ENCODE peak calls at places on chromosomes 11 and 22, in nine cellular contexts. One of them, this sample, is unnamed.

GRCh38 chr22:47193606-47194316 is 431.3 kb downstream of the TBC1D22A start:
- DNase-seq in left ventricle myocardium inferior: no peak
- DNase-seq in mammary epithelial cell: no peak
- DNase-seq in neural progenitor cell: no peak
- DNase-seq in prostate gland: no peak
- DNase-seq in upper lobe of right lung: peak; percentile 45
- DNase-seq in tibial nerve: no peak
- DNase-seq in heart right ventricle: no peak
- DNase-seq in IMR-90: no peak
- DNase-seq in this sample: peak; percentile 20

GRCh38 chr11:126431401-126432064 is 76.0 kb downstream of the ST3GAL4 start:
- DNase-seq in left ventricle myocardium inferior: peak; percentile 73
- DNase-seq in neural progenitor cell: no peak
- DNase-seq in heart right ventricle: peak; percentile 57
- DNase-seq in IMR-90: peak; percentile 72
- DNase-seq in tibial nerve: peak; percentile 41
- DNase-seq in mammary epithelial cell: no peak
- DNase-seq in prostate gland: no peak
- DNase-seq in upper lobe of right lung: no peak
- DNase-seq in this sample: no peak

GRCh38 chr11:116539211-116539610 is 233.6 kb downstream of the BUD13 start:
- DNase-seq in left ventricle myocardium inferior: no peak
- DNase-seq in neural progenitor cell: no peak
- DNase-seq in prostate gland: no peak
- DNase-seq in tibial nerve: no peak
- DNase-seq in heart right ventricle: no peak
- DNase-seq in IMR-90: no peak
- DNase-seq in upper lobe of right lung: no peak
- DNase-seq in mammary epithelial cell: no peak
- DNase-seq in this sample: no peak

GRCh38 chr11:7520011-7520942 is 6.5 kb downstream of the PPFIBP2 start:
- DNase-seq in neural progenitor cell: no peak
- DNase-seq in heart right ventricle: no peak
- DNase-seq in upper lobe of right lung: no peak
- DNase-seq in IMR-90: no peak
- DNase-seq in tibial nerve: no peak
- DNase-seq in mammary epithelial cell: no peak
- DNase-seq in prostate gland: no peak
- DNase-seq in left ventricle myocardium inferior: no peak
- DNase-seq in this sample: no peak

GRCh38 chr11:82775736-82776346 is 42.2 kb upstream of the FAM181B start:
- DNase-seq in heart right ventricle: no peak
- DNase-seq in neural progenitor cell: peak; percentile 59
- DNase-seq in IMR-90: peak; percentile 47
- DNase-seq in prostate gland: no peak
- DNase-seq in upper lobe of right lung: no peak
- DNase-seq in tibial nerve: peak; percentile 9
- DNase-seq in mammary epithelial cell: peak; percentile 51
- DNase-seq in left ventricle myocardium inferior: no peak
- DNase-seq in this sample: no peak

GRCh38 chr11:25349537-25349936 is 852.7 kb downstream of the LUZP2 start:
- DNase-seq in tibial nerve: no peak
- DNase-seq in mammary epithelial cell: no peak
- DNase-seq in upper lobe of right lung: no peak
- DNase-seq in neural progenitor cell: no peak
- DNase-seq in IMR-90: no peak
- DNase-seq in heart right ventricle: no peak
- DNase-seq in prostate gland: no peak
- DNase-seq in left ventricle myocardium inferior: no peak
- DNase-seq in this sample: no peak

GRCh38 chr22:43205748-43206514 is 19.0 kb upstream of the TTLL12 start:
- DNase-seq in prostate gland: no peak
- DNase-seq in heart right ventricle: no peak
- DNase-seq in upper lobe of right lung: no peak
- DNase-seq in IMR-90: no peak
- DNase-seq in neural progenitor cell: no peak
- DNase-seq in left ventricle myocardium inferior: no peak
- DNase-seq in tibial nerve: no peak
- DNase-seq in mammary epithelial cell: no peak
- DNase-seq in this sample: no peak

GRCh38 chr11:13440100-13440855 is 22.7 kb downstream of the BTBD10 start:
- DNase-seq in heart right ventricle: peak; percentile 17
- DNase-seq in prostate gland: peak; percentile 33
- DNase-seq in tibial nerve: no peak
- DNase-seq in upper lobe of right lung: no peak
- DNase-seq in mammary epithelial cell: peak; percentile 93
- DNase-seq in left ventricle myocardium inferior: no peak
- DNase-seq in IMR-90: peak; percentile 97
- DNase-seq in neural progenitor cell: no peak
- DNase-seq in this sample: no peak

GRCh38 chr11:76574406-76574805 is 96.1 kb downstream of the LRRC32 start:
- DNase-seq in heart right ventricle: no peak
- DNase-seq in left ventricle myocardium inferior: no peak
- DNase-seq in tibial nerve: no peak
- DNase-seq in IMR-90: peak; percentile 70
- DNase-seq in neural progenitor cell: no peak
- DNase-seq in mammary epithelial cell: no peak
- DNase-seq in upper lobe of right lung: no peak
- DNase-seq in prostate gland: no peak
- DNase-seq in this sample: no peak

GRCh38 chr22:49930596-49931412 is 12.4 kb downstream of the CRELD2 start:
- DNase-seq in upper lobe of right lung: peak; percentile 79
- DNase-seq in tibial nerve: peak; percentile 72
- DNase-seq in prostate gland: peak; percentile 93
- DNase-seq in IMR-90: peak; percentile 66
- DNase-seq in neural progenitor cell: peak; percentile 69
- DNase-seq in left ventricle myocardium inferior: peak; percentile 58
- DNase-seq in heart right ventricle: peak; percentile 83
- DNase-seq in mammary epithelial cell: peak; percentile 69
- DNase-seq in this sample: peak; percentile 75

GRCh38 chr22:43881091-43882061 is 10.4 kb downstream of the PNPLA5 start:
- DNase-seq in heart right ventricle: no peak
- DNase-seq in mammary epithelial cell: no peak
- DNase-seq in neural progenitor cell: no peak
- DNase-seq in prostate gland: no peak
- DNase-seq in tibial nerve: no peak
- DNase-seq in left ventricle myocardium inferior: no peak
- DNase-seq in IMR-90: no peak
- DNase-seq in upper lobe of right lung: peak; percentile 60
- DNase-seq in this sample: no peak

DNA sequence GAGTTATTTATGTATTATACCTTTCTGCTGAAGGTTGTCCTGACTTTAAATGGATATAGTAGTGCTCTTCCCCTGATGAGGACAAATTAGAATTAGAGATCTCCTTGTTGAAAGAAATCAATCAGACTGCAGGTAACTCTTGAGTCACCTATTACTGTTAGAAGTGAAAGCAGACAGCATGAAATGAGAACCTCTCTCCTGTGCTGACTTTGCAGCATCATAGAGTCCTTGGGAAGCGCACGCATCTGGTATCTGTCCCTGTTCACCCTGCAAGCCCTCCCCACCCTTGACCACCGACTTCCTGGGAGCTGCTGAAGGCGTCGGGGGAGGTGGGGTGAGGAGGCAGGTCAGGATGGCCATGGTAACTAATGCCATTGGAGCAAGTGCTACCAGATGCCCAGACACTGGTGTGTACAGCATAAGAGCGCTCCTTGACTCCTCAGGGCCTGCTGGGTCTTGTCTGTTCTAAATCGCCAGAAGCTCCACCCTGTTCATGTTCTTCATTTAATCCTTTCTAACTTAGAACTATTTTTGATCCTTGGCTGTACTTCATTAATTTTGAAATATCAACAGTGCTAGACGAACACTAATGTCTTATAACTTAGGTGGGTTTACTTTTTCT is 143.9 kb downstream of the WNT7B start:
- DNase-seq in mammary epithelial cell: peak; percentile 57
- DNase-seq in prostate gland: peak; percentile 32
- DNase-seq in left ventricle myocardium inferior: no peak
- DNase-seq in upper lobe of right lung: no peak
- DNase-seq in heart right ventricle: no peak
- DNase-seq in IMR-90: no peak
- DNase-seq in tibial nerve: no peak
- DNase-seq in neural progenitor cell: no peak
- DNase-seq in this sample: no peak
- TF ChIP-seq CTCF in mammary epithelial cell: no peak
- TF ChIP-seq CTCF in prostate gland: no peak
- TF ChIP-seq CTCF in left ventricle myocardium inferior: no peak
- TF ChIP-seq CTCF in upper lobe of right lung: no peak
- TF ChIP-seq CTCF in heart right ventricle: no peak
- TF ChIP-seq CTCF in IMR-90: no peak
- TF ChIP-seq CTCF in tibial nerve: no peak
- TF ChIP-seq CTCF in neural progenitor cell: no peak
- TF ChIP-seq CTCF in this sample: no peak

DNA sequence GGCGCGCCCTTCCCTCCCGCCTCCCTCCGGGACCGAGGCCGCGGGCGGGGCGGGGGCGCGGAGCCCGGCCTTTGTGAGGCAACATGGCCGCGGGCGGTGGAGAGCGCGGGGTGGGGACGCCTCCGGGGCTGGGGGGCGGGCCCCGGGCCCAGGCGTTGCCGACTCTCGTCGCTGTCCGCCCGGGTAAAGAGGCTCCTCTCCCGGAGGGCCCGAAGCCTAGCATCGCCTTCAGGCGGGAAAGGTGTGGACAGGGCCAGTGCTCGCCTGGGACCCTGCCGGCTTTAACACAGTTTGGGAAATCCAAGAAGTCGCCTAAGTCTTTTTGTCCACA is 369 bp downstream of the DGCR8 start:
- DNase-seq in mammary epithelial cell: peak; percentile 50
- DNase-seq in left ventricle myocardium inferior: peak; percentile 68
- DNase-seq in heart right ventricle: peak; percentile 47
- DNase-seq in prostate gland: peak; percentile 30
- DNase-seq in tibial nerve: peak; percentile 17
- DNase-seq in IMR-90: peak; percentile 30
- DNase-seq in upper lobe of right lung: peak; percentile 89
- DNase-seq in neural progenitor cell: peak; percentile 87
- DNase-seq in this sample: peak; percentile 80
- H3K4me1 ChIP-seq in mammary epithelial cell: peaks cover 18% of the 10 kb centered on the region
- H3K4me1 ChIP-seq in left ventricle myocardium inferior: peaks cover 58% of the 10 kb centered on the region
- H3K4me1 ChIP-seq in heart right ventricle: peaks cover 49% of the 10 kb centered on the region
- H3K4me1 ChIP-seq in prostate gland: peaks cover 15% of the 10 kb centered on the region
- H3K4me1 ChIP-seq in tibial nerve: peaks cover 34% of the 10 kb centered on the region
- H3K4me1 ChIP-seq in IMR-90: peaks cover 19% of the 10 kb centered on the region
- H3K4me1 ChIP-seq in upper lobe of right lung: peaks cover 38% of the 10 kb centered on the region
- H3K4me1 ChIP-seq in neural progenitor cell: peaks cover 31% of the 10 kb centered on the region
- H3K4me1 ChIP-seq in this sample: peaks cover 51% of the 10 kb centered on the region

DNA sequence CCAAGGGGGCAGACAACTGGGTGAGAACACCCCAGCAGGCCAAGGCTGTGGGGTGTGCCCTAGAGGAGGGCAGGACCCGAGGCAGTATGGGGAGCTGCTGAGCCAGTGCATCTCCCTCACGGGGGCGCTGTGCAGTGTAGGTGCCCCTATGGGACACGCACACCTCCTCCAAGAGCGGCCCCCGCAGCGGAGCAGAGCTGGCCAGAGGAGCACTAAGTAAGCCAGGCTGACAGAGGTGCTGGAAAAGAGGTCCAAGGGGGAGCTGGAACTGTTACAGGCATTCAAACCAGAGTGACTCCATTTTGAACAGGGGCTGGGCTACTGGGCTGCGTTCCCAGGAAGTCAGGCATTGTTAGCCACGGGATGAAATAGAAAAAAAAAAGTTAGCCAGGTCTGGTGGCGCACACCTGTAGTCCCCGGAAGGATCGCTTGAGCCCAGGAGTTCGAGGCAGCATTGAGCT is 41.8 kb downstream of the TST start:
- DNase-seq in IMR-90: peak; percentile 9
- DNase-seq in tibial nerve: peak; percentile 9
- DNase-seq in left ventricle myocardium inferior: peak; percentile 48
- DNase-seq in heart right ventricle: peak; percentile 36
- DNase-seq in prostate gland: peak; percentile 17
- DNase-seq in neural progenitor cell: peak; percentile 84
- DNase-seq in upper lobe of right lung: peak; percentile 89
- DNase-seq in mammary epithelial cell: no peak
- DNase-seq in this sample: peak; percentile 81
- H3K27me3 ChIP-seq in IMR-90: peaks cover 20% of the 10 kb centered on the region
- H3K27me3 ChIP-seq in tibial nerve: peaks cover 7% of the 10 kb centered on the region
- H3K27me3 ChIP-seq in left ventricle myocardium inferior: peaks cover 11% of the 10 kb centered on the region
- H3K27me3 ChIP-seq in heart right ventricle: peaks cover 13% of the 10 kb centered on the region
- H3K27me3 ChIP-seq in prostate gland: no peaks in the 10 kb centered on the region
- H3K27me3 ChIP-seq in neural progenitor cell: no peaks in the 10 kb centered on the region
- H3K27me3 ChIP-seq in upper lobe of right lung: no peaks in the 10 kb centered on the region
- H3K27me3 ChIP-seq in mammary epithelial cell: no peaks in the 10 kb centered on the region
- H3K27me3 ChIP-seq in this sample: no peaks in the 10 kb centered on the region

GRCh38 chr11:17036666-17037658 is 22.7 kb upstream of the PLEKHA7 start:
- DNase-seq in heart right ventricle: no peak
- DNase-seq in left ventricle myocardium inferior: no peak
- DNase-seq in upper lobe of right lung: no peak
- DNase-seq in mammary epithelial cell: no peak
- DNase-seq in neural progenitor cell: peak; percentile 44
- DNase-seq in IMR-90: no peak
- DNase-seq in tibial nerve: no peak
- DNase-seq in prostate gland: no peak
- DNase-seq in this sample: no peak
- TF ChIP-seq CTCF in heart right ventricle: no peak
- TF ChIP-seq CTCF in left ventricle myocardium inferior: no peak
- TF ChIP-seq CTCF in upper lobe of right lung: no peak
- TF ChIP-seq CTCF in mammary epithelial cell: peak; percentile 9
- TF ChIP-seq CTCF in neural progenitor cell: peak; percentile 44
- TF ChIP-seq CTCF in IMR-90: no peak
- TF ChIP-seq CTCF in tibial nerve: no peak
- TF ChIP-seq CTCF in prostate gland: no peak
- TF ChIP-seq CTCF in this sample: no peak

DNA sequence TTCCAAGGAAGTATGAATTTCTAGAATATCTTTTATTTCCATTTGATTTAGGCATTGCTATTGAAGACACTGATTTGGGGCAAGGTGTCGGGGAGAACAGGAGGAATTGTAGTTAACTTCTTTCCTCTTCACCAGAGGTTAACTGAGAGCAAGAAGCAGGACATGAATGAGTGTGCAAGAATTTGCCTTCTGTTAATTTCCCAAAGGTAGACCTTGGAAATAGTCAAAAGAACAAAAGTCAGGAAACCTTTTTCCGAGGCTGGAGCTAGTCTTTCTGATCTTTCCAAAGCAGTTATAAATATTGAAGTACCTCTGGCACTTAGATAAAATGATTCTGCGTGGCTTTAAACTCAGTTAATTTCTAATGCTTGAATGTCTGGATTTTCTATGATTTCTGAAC is 66.9 kb downstream of the MTMR3 start:
- DNase-seq in left ventricle myocardium inferior: no peak
- DNase-seq in neural progenitor cell: no peak
- DNase-seq in heart right ventricle: no peak
- DNase-seq in upper lobe of right lung: no peak
- DNase-seq in IMR-90: no peak
- DNase-seq in prostate gland: no peak
- DNase-seq in mammary epithelial cell: no peak
- DNase-seq in tibial nerve: no peak
- DNase-seq in this sample: no peak
- H3K4me1 ChIP-seq in left ventricle myocardium inferior: peaks cover 77% of the 10 kb centered on the region
- H3K4me1 ChIP-seq in neural progenitor cell: no peaks in the 10 kb centered on the region
- H3K4me1 ChIP-seq in heart right ventricle: peaks cover 36% of the 10 kb centered on the region
- H3K4me1 ChIP-seq in upper lobe of right lung: peaks cover 19% of the 10 kb centered on the region
- H3K4me1 ChIP-seq in IMR-90: peaks cover 4% of the 10 kb centered on the region
- H3K4me1 ChIP-seq in prostate gland: no peaks in the 10 kb centered on the region
- H3K4me1 ChIP-seq in mammary epithelial cell: peaks cover 6% of the 10 kb centered on the region
- H3K4me1 ChIP-seq in tibial nerve: peaks cover 21% of the 10 kb centered on the region
- H3K4me1 ChIP-seq in this sample: peaks cover 34% of the 10 kb centered on the region

This sample was measured in lower lobe of right lung.